ENCODE peak calls at places on chromosomes 16 and 17, in ten cellular contexts. One of them, this sample, is unnamed.

GRCh38 chr17:47257651-47258339 is 4.2 kb downstream of the ITGB3 start:
- DNase-seq in stomach: no peak
- DNase-seq in HFFc6: peak
- DNase-seq in left ventricle myocardium inferior: no peak
- DNase-seq in body of pancreas: no peak
- DNase-seq in A549: no peak
- DNase-seq in psoas muscle: no peak
- DNase-seq in fibroblast of pulmonary artery: peak
- DNase-seq in mucosa of descending colon: no peak
- DNase-seq in fibroblast of mammary gland: peak
- DNase-seq in this sample: peak

GRCh38 chr17:266701-267656 is 85.5 kb upstream of the DOC2B start:
- DNase-seq in stomach: peak
- DNase-seq in HFFc6: no peak
- DNase-seq in left ventricle myocardium inferior: peak
- DNase-seq in body of pancreas: peak
- DNase-seq in A549: no peak
- DNase-seq in psoas muscle: peak
- DNase-seq in fibroblast of pulmonary artery: no peak
- DNase-seq in mucosa of descending colon: peak
- DNase-seq in fibroblast of mammary gland: peak
- DNase-seq in this sample: no peak

GRCh38 chr16:23131436-23131835 is 17.8 kb downstream of the USP31 start:
- DNase-seq in stomach: no peak
- DNase-seq in HFFc6: no peak
- DNase-seq in left ventricle myocardium inferior: no peak
- DNase-seq in body of pancreas: no peak
- DNase-seq in A549: no peak
- DNase-seq in psoas muscle: no peak
- DNase-seq in fibroblast of pulmonary artery: no peak
- DNase-seq in mucosa of descending colon: no peak
- DNase-seq in fibroblast of mammary gland: no peak
- DNase-seq in this sample: no peak

GRCh38 chr16:68448360-68448970 is at the start of gene SMPD3:
- DNase-seq in stomach: peak
- DNase-seq in HFFc6: peak
- DNase-seq in left ventricle myocardium inferior: peak
- DNase-seq in body of pancreas: peak
- DNase-seq in A549: peak
- DNase-seq in psoas muscle: peak
- DNase-seq in fibroblast of pulmonary artery: peak
- DNase-seq in mucosa of descending colon: peak
- DNase-seq in fibroblast of mammary gland: peak
- DNase-seq in this sample: peak

GRCh38 chr17:40433551-40434384 is 9.5 kb upstream of the IGFBP4 start:
- DNase-seq in stomach: no peak
- DNase-seq in HFFc6: no peak
- DNase-seq in left ventricle myocardium inferior: no peak
- DNase-seq in body of pancreas: no peak
- DNase-seq in A549: peak
- DNase-seq in psoas muscle: no peak
- DNase-seq in fibroblast of pulmonary artery: peak
- DNase-seq in mucosa of descending colon: no peak
- DNase-seq in fibroblast of mammary gland: no peak
- DNase-seq in this sample: no peak

GRCh38 chr17:1965556-1966273 is 59.4 kb downstream of the RTN4RL1 start:
- DNase-seq in stomach: no peak
- DNase-seq in HFFc6: peak
- DNase-seq in left ventricle myocardium inferior: no peak
- DNase-seq in body of pancreas: no peak
- DNase-seq in A549: no peak
- DNase-seq in psoas muscle: no peak
- DNase-seq in fibroblast of pulmonary artery: no peak
- DNase-seq in mucosa of descending colon: no peak
- DNase-seq in fibroblast of mammary gland: no peak
- DNase-seq in this sample: no peak

GRCh38 chr17:42677921-42678781 is 1.4 kb upstream of the PLEKHH3 start:
- DNase-seq in stomach: peak
- DNase-seq in HFFc6: peak
- DNase-seq in left ventricle myocardium inferior: peak
- DNase-seq in body of pancreas: peak
- DNase-seq in A549: peak
- DNase-seq in psoas muscle: peak
- DNase-seq in fibroblast of pulmonary artery: peak
- DNase-seq in mucosa of descending colon: peak
- DNase-seq in fibroblast of mammary gland: peak
- DNase-seq in this sample: peak

GRCh38 chr17:41178341-41178740 is 320 bp upstream of the KRTAP4-2 start:
- DNase-seq in stomach: no peak
- DNase-seq in HFFc6: peak
- DNase-seq in left ventricle myocardium inferior: no peak
- DNase-seq in body of pancreas: no peak
- DNase-seq in A549: no peak
- DNase-seq in psoas muscle: no peak
- DNase-seq in fibroblast of pulmonary artery: no peak
- DNase-seq in mucosa of descending colon: no peak
- DNase-seq in fibroblast of mammary gland: peak
- DNase-seq in this sample: peak

GRCh38 chr17:47776330-47777197 is 43.5 kb downstream of the TBX21 start:
- DNase-seq in stomach: no peak
- DNase-seq in HFFc6: peak
- DNase-seq in left ventricle myocardium inferior: no peak
- DNase-seq in body of pancreas: peak
- DNase-seq in A549: peak
- DNase-seq in psoas muscle: no peak
- DNase-seq in fibroblast of pulmonary artery: peak
- DNase-seq in mucosa of descending colon: no peak
- DNase-seq in fibroblast of mammary gland: peak
- DNase-seq in this sample: peak

GRCh38 chr16:63458842-63459241 is 1422.6 kb upstream of the CDH8 start:
- DNase-seq in stomach: no peak
- DNase-seq in HFFc6: no peak
- DNase-seq in left ventricle myocardium inferior: no peak
- DNase-seq in body of pancreas: no peak
- DNase-seq in A549: no peak
- DNase-seq in psoas muscle: no peak
- DNase-seq in fibroblast of pulmonary artery: no peak
- DNase-seq in mucosa of descending colon: no peak
- DNase-seq in fibroblast of mammary gland: no peak
- DNase-seq in this sample: no peak

GRCh38 chr17:4043862-4044261 is 79.6 kb upstream of the ATP2A3 start:
- DNase-seq in stomach: peak
- DNase-seq in HFFc6: no peak
- DNase-seq in left ventricle myocardium inferior: no peak
- DNase-seq in body of pancreas: no peak
- DNase-seq in A549: no peak
- DNase-seq in psoas muscle: no peak
- DNase-seq in fibroblast of pulmonary artery: no peak
- DNase-seq in mucosa of descending colon: peak
- DNase-seq in fibroblast of mammary gland: no peak
- DNase-seq in this sample: no peak

GRCh38 chr17:63697341-63698286 is 2.3 kb downstream of the LIMD2 start:
- DNase-seq in stomach: peak
- DNase-seq in HFFc6: no peak
- DNase-seq in left ventricle myocardium inferior: peak
- DNase-seq in body of pancreas: peak
- DNase-seq in A549: peak
- DNase-seq in psoas muscle: peak
- DNase-seq in fibroblast of pulmonary artery: peak
- DNase-seq in mucosa of descending colon: peak
- DNase-seq in fibroblast of mammary gland: peak
- DNase-seq in this sample: peak
- TF ChIP-seq CTCF in stomach: peak
- TF ChIP-seq CTCF in HFFc6: peak
- TF ChIP-seq CTCF in left ventricle myocardium inferior: peak
- TF ChIP-seq CTCF in body of pancreas: peak
- TF ChIP-seq CTCF in A549: peak
- TF ChIP-seq CTCF in psoas muscle: peak
- TF ChIP-seq CTCF in fibroblast of pulmonary artery: peak
- TF ChIP-seq CTCF in mucosa of descending colon: peak
- TF ChIP-seq CTCF in fibroblast of mammary gland: peak
- TF ChIP-seq CTCF in this sample: peak

DNA sequence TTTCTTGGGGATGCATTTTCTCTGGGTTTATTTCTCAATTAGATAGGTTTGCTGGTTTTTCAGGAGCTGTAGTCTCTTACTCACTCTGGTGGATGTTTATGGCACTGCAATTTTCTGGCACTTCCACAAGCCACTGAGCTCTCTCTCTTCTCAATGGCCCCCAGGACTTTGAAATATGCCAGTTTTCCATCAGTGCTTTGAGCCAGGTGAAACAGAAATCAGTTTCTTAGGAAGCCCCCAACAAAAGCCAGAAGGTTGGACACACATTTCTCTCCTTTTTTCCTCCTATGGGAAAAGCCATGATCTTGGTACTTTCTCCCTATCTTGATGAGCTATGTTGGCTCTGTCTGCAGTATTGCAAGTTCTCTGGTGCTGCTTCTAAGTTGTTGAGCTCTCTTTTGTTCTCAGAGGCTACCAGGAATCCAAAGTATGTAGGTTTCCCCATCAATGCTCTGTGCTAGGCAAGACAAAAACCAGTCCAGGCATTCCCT is 90.7 kb upstream of the SMIM36 start:
- DNase-seq in stomach: no peak
- DNase-seq in HFFc6: peak
- DNase-seq in left ventricle myocardium inferior: no peak
- DNase-seq in body of pancreas: no peak
- DNase-seq in A549: peak
- DNase-seq in psoas muscle: no peak
- DNase-seq in fibroblast of pulmonary artery: peak
- DNase-seq in mucosa of descending colon: no peak
- DNase-seq in fibroblast of mammary gland: peak
- DNase-seq in this sample: peak
- TF ChIP-seq CTCF in stomach: no peak
- TF ChIP-seq CTCF in HFFc6: peak
- TF ChIP-seq CTCF in left ventricle myocardium inferior: peak
- TF ChIP-seq CTCF in body of pancreas: peak
- TF ChIP-seq CTCF in A549: peak
- TF ChIP-seq CTCF in psoas muscle: peak
- TF ChIP-seq CTCF in fibroblast of pulmonary artery: peak
- TF ChIP-seq CTCF in mucosa of descending colon: no peak
- TF ChIP-seq CTCF in fibroblast of mammary gland: peak
- TF ChIP-seq CTCF in this sample: peak

DNA sequence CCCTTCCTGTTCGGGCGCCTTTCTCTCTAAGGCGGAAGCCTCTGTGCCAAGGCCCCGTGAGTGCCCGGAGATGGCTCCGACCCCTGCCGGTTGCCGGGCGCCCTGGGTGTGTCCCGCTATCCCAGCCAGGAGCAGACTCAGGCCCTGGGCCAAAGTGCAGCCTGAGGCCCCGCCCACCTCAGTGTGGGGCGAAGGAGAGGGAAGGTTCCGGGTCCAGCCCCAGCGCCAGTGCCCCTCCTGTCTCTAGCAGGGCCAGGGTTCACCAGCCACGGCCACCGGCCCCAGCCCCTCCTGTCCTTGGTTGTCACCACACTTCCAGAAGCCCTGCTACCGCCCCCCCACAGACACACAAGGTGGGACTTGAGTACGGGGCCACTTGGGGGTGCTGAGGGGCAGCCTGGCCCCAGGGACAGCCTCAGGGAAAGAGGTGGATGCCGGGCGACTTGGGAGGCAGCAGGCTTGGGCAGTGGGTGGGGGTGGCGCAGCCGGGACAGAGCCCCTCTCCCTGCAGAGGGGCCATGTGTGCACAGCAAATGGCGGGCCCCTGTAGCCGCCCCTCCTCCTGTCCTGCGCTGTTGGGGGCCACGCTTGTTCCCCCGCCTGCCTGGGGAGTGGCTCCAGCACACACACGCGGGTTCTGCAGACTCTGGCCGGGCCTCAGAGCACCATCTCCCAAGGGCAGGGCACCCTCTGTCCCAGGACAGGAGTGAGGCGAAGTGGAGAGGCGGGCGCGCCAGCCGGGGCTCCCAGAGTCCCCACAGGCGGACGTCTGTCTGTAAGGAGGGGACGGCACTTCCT is 6.0 kb downstream of the C1QTNF8 start:
- DNase-seq in stomach: peak
- DNase-seq in HFFc6: no peak
- DNase-seq in left ventricle myocardium inferior: peak
- DNase-seq in body of pancreas: peak
- DNase-seq in A549: peak
- DNase-seq in psoas muscle: peak
- DNase-seq in fibroblast of pulmonary artery: no peak
- DNase-seq in mucosa of descending colon: peak
- DNase-seq in fibroblast of mammary gland: no peak
- DNase-seq in this sample: no peak
- TF ChIP-seq CTCF in stomach: no peak
- TF ChIP-seq CTCF in HFFc6: no peak
- TF ChIP-seq CTCF in left ventricle myocardium inferior: peak
- TF ChIP-seq CTCF in body of pancreas: no peak
- TF ChIP-seq CTCF in A549: peak
- TF ChIP-seq CTCF in psoas muscle: no peak
- TF ChIP-seq CTCF in fibroblast of pulmonary artery: no peak
- TF ChIP-seq CTCF in mucosa of descending colon: peak
- TF ChIP-seq CTCF in fibroblast of mammary gland: no peak
- TF ChIP-seq CTCF in this sample: no peak

GRCh38 chr16:47158991-47159390 is 15.2 kb upstream of the NETO2 start:
- DNase-seq in stomach: no peak
- DNase-seq in HFFc6: no peak
- DNase-seq in left ventricle myocardium inferior: no peak
- DNase-seq in body of pancreas: no peak
- DNase-seq in A549: no peak
- DNase-seq in psoas muscle: no peak
- DNase-seq in fibroblast of pulmonary artery: no peak
- DNase-seq in mucosa of descending colon: no peak
- DNase-seq in fibroblast of mammary gland: no peak
- DNase-seq in this sample: no peak

GRCh38 chr16:47160422-47160821 is 16.7 kb upstream of the NETO2 start:
- DNase-seq in stomach: no peak
- DNase-seq in HFFc6: no peak
- DNase-seq in left ventricle myocardium inferior: no peak
- DNase-seq in body of pancreas: no peak
- DNase-seq in A549: no peak
- DNase-seq in psoas muscle: no peak
- DNase-seq in fibroblast of pulmonary artery: no peak
- DNase-seq in mucosa of descending colon: no peak
- DNase-seq in fibroblast of mammary gland: no peak
- DNase-seq in this sample: no peak

DNA sequence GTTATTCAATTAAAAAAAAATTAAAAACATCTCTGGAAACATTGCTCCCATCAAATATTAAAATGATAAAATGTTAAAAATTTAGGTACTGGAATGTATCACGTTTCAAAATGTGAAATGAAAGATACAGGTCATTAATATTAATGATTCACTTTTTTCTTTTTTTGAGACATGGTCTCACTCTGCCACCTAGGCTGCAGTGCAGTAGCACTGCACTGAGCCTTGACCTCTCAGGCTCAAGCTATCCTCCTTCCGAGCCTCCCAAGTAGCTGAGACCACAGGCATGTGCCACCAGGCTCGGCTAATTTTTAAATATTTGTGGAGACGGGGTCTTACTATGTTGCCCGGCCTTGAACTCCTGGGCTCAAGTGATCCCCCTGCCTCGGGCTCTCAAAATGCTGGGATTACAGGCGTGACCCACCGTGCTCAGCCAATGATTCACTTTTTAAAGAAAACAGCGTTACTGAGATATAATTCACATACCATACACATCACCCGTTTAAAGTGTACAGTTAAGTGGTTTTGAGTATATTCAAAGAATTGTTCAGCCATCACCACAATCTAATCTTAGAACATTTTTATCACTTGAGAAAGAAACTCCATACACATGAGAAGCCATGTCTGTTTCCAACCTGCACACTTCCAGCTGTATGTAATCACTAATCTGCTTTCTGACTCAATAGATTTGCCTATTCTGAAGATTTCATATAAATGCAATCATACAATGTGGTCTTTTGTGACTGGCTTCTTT is 19.1 kb upstream of the NETO2 start:
- DNase-seq in stomach: no peak
- DNase-seq in HFFc6: no peak
- DNase-seq in left ventricle myocardium inferior: no peak
- DNase-seq in body of pancreas: no peak
- DNase-seq in A549: no peak
- DNase-seq in psoas muscle: no peak
- DNase-seq in fibroblast of pulmonary artery: no peak
- DNase-seq in mucosa of descending colon: no peak
- DNase-seq in fibroblast of mammary gland: no peak
- DNase-seq in this sample: no peak
- TF ChIP-seq CTCF in stomach: no peak
- TF ChIP-seq CTCF in HFFc6: no peak
- TF ChIP-seq CTCF in left ventricle myocardium inferior: peak
- TF ChIP-seq CTCF in body of pancreas: no peak
- TF ChIP-seq CTCF in A549: no peak
- TF ChIP-seq CTCF in psoas muscle: peak
- TF ChIP-seq CTCF in fibroblast of pulmonary artery: no peak
- TF ChIP-seq CTCF in mucosa of descending colon: no peak
- TF ChIP-seq CTCF in fibroblast of mammary gland: no peak
- TF ChIP-seq CTCF in this sample: no peak